ENCODE peak calls at places on chromosomes 16 and 17, in seven cellular contexts. One of them, this sample, is unnamed. For H3K9me3, the result is how much of the 10 kb centered on the place peaks cover.

GRCh38 chr17:8354196-8354595 is 14.6 kb downstream of the ODF4 start:
- DNase-seq in colonic mucosa: no peak
- DNase-seq in OCI-LY7: no peak
- DNase-seq in ascending aorta: no peak
- DNase-seq in heart left ventricle: no peak
- DNase-seq in AG04450: no peak
- DNase-seq in CD4-positive, alpha-beta T cell: no peak
- DNase-seq in this sample: no peak

GRCh38 chr17:32822996-32823395 is 53.9 kb downstream of the MYO1D start:
- DNase-seq in colonic mucosa: no peak
- DNase-seq in OCI-LY7: no peak
- DNase-seq in ascending aorta: no peak
- DNase-seq in heart left ventricle: no peak
- DNase-seq in AG04450: no peak
- DNase-seq in CD4-positive, alpha-beta T cell: no peak
- DNase-seq in this sample: no peak

GRCh38 chr17:48555616-48556533 is 11.0 kb upstream of the HOXB2 start:
- DNase-seq in colonic mucosa: no peak
- DNase-seq in OCI-LY7: no peak
- DNase-seq in ascending aorta: no peak
- DNase-seq in heart left ventricle: no peak
- DNase-seq in AG04450: no peak
- DNase-seq in CD4-positive, alpha-beta T cell: no peak
- DNase-seq in this sample: no peak

GRCh38 chr16:79897444-79898146 is 297.1 kb upstream of the MAF start:
- DNase-seq in colonic mucosa: peak
- DNase-seq in OCI-LY7: no peak
- DNase-seq in ascending aorta: no peak
- DNase-seq in heart left ventricle: no peak
- DNase-seq in AG04450: no peak
- DNase-seq in CD4-positive, alpha-beta T cell: no peak
- DNase-seq in this sample: no peak

GRCh38 chr17:65449495-65449894 is 112.0 kb downstream of the AXIN2 start:
- DNase-seq in colonic mucosa: no peak
- DNase-seq in OCI-LY7: no peak
- DNase-seq in ascending aorta: no peak
- DNase-seq in heart left ventricle: no peak
- DNase-seq in AG04450: no peak
- DNase-seq in CD4-positive, alpha-beta T cell: no peak
- DNase-seq in this sample: no peak

GRCh38 chr16:70018254-70018653 is 67.1 kb downstream of the CLEC18A start:
- DNase-seq in colonic mucosa: no peak
- DNase-seq in OCI-LY7: peak
- DNase-seq in ascending aorta: no peak
- DNase-seq in heart left ventricle: peak
- DNase-seq in AG04450: no peak
- DNase-seq in CD4-positive, alpha-beta T cell: peak
- DNase-seq in this sample: no peak

GRCh38 chr16:89023621-89024511 is 46.9 kb upstream of the CBFA2T3 start:
- DNase-seq in colonic mucosa: no peak
- DNase-seq in OCI-LY7: no peak
- DNase-seq in ascending aorta: no peak
- DNase-seq in heart left ventricle: no peak
- DNase-seq in AG04450: no peak
- DNase-seq in CD4-positive, alpha-beta T cell: no peak
- DNase-seq in this sample: no peak

GRCh38 chr16:46947900-46948547 is 25.4 kb downstream of the DNAJA2 start:
- DNase-seq in colonic mucosa: no peak
- DNase-seq in OCI-LY7: peak
- DNase-seq in ascending aorta: no peak
- DNase-seq in heart left ventricle: no peak
- DNase-seq in AG04450: no peak
- DNase-seq in CD4-positive, alpha-beta T cell: no peak
- DNase-seq in this sample: no peak

GRCh38 chr17:63919311-63919723 is 678 bp upstream of the GH1 start:
- DNase-seq in colonic mucosa: peak
- DNase-seq in OCI-LY7: peak
- DNase-seq in ascending aorta: no peak
- DNase-seq in heart left ventricle: peak
- DNase-seq in AG04450: peak
- DNase-seq in CD4-positive, alpha-beta T cell: peak
- DNase-seq in this sample: peak

GRCh38 chr16:67563708-67564468 is 1.6 kb downstream of the CTCF start:
- DNase-seq in colonic mucosa: peak
- DNase-seq in OCI-LY7: peak
- DNase-seq in ascending aorta: peak
- DNase-seq in heart left ventricle: no peak
- DNase-seq in AG04450: peak
- DNase-seq in CD4-positive, alpha-beta T cell: no peak
- DNase-seq in this sample: no peak

GRCh38 chr16:19908921-19909320 is 24.3 kb upstream of the GPRC5B start:
- DNase-seq in colonic mucosa: no peak
- DNase-seq in OCI-LY7: no peak
- DNase-seq in ascending aorta: no peak
- DNase-seq in heart left ventricle: no peak
- DNase-seq in AG04450: no peak
- DNase-seq in CD4-positive, alpha-beta T cell: no peak
- DNase-seq in this sample: no peak

DNA sequence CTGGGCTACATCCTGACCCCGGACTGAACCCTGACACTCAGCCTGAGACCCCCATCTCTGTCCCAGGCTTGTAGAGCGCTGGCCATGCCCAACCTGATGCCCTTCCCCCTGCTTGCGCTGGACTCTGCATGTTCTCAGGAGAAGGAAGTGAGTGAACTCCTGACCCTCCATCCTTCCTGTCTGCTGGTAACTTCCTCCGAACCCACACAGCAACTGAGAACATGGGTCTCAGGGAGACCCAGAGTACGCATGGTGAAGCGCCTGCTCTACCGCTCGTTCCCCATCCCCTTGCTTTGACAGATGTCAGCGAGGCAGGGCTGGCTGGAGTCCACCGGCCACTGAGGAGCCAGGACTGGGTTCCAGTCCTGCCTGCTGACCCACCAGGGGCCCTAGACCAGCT is 6.1 kb downstream of the CAMKK1 start:
- DNase-seq in colonic mucosa: peak
- DNase-seq in OCI-LY7: no peak
- DNase-seq in ascending aorta: no peak
- DNase-seq in heart left ventricle: peak
- DNase-seq in AG04450: no peak
- DNase-seq in CD4-positive, alpha-beta T cell: no peak
- DNase-seq in this sample: no peak
- H3K27ac ChIP-seq in colonic mucosa: peak
- H3K27ac ChIP-seq in OCI-LY7: no peak
- H3K27ac ChIP-seq in ascending aorta: peak
- H3K27ac ChIP-seq in heart left ventricle: peak
- H3K27ac ChIP-seq in AG04450: no peak
- H3K27ac ChIP-seq in CD4-positive, alpha-beta T cell: no peak
- H3K27ac ChIP-seq in this sample: no peak

GRCh38 chr17:22512997-22513538 is 820.7 kb downstream of the KCNJ18 start:
- DNase-seq in colonic mucosa: no peak
- DNase-seq in OCI-LY7: no peak
- DNase-seq in ascending aorta: no peak
- DNase-seq in heart left ventricle: no peak
- DNase-seq in AG04450: no peak
- DNase-seq in CD4-positive, alpha-beta T cell: no peak
- DNase-seq in this sample: no peak

GRCh38 chr17:22512506-22512905 is 820.2 kb downstream of the KCNJ18 start:
- DNase-seq in colonic mucosa: no peak
- DNase-seq in OCI-LY7: no peak
- DNase-seq in ascending aorta: no peak
- DNase-seq in heart left ventricle: no peak
- DNase-seq in AG04450: no peak
- DNase-seq in CD4-positive, alpha-beta T cell: no peak
- DNase-seq in this sample: no peak

GRCh38 chr17:22510504-22510903 is 818.2 kb downstream of the KCNJ18 start:
- DNase-seq in colonic mucosa: no peak
- DNase-seq in OCI-LY7: no peak
- DNase-seq in ascending aorta: no peak
- DNase-seq in heart left ventricle: no peak
- DNase-seq in AG04450: no peak
- DNase-seq in CD4-positive, alpha-beta T cell: no peak
- DNase-seq in this sample: no peak

GRCh38 chr17:22511431-22511830 is 819.1 kb downstream of the KCNJ18 start:
- DNase-seq in colonic mucosa: no peak
- DNase-seq in OCI-LY7: no peak
- DNase-seq in ascending aorta: no peak
- DNase-seq in heart left ventricle: no peak
- DNase-seq in AG04450: no peak
- DNase-seq in CD4-positive, alpha-beta T cell: no peak
- DNase-seq in this sample: no peak

GRCh38 chr17:22512057-22512456 is 819.7 kb downstream of the KCNJ18 start:
- DNase-seq in colonic mucosa: no peak
- DNase-seq in OCI-LY7: no peak
- DNase-seq in ascending aorta: no peak
- DNase-seq in heart left ventricle: no peak
- DNase-seq in AG04450: no peak
- DNase-seq in CD4-positive, alpha-beta T cell: no peak
- DNase-seq in this sample: no peak
- H3K9me3 ChIP-seq in colonic mucosa: under half
- H3K9me3 ChIP-seq in OCI-LY7: under half
- H3K9me3 ChIP-seq in ascending aorta: under half
- H3K9me3 ChIP-seq in heart left ventricle: under half
- H3K9me3 ChIP-seq in AG04450: half or more
- H3K9me3 ChIP-seq in CD4-positive, alpha-beta T cell: under half
- H3K9me3 ChIP-seq in this sample: under half

DNA sequence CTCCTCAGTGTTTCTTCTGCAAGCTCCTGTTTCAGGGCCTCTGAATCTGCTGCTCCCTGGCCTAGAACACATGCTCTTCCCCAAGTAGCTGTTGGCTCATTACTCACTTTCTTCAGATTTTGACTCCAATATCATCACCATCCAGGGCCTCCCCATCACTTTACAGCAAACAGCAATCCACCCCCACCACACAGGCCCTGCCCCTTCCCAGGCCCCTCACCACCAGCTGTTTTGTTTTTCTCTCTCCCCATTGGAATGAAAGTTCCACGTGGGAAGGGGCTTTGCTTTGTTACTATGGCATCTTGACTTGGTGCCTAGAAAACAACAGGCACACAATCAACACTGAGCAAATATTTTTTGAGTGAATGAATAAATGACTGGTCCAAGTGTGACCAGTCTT is 4.0 kb downstream of the TMEM170A start:
- DNase-seq in colonic mucosa: no peak
- DNase-seq in OCI-LY7: no peak
- DNase-seq in ascending aorta: no peak
- DNase-seq in heart left ventricle: no peak
- DNase-seq in AG04450: no peak
- DNase-seq in CD4-positive, alpha-beta T cell: no peak
- DNase-seq in this sample: peak
- H3K27ac ChIP-seq in colonic mucosa: no peak
- H3K27ac ChIP-seq in OCI-LY7: no peak
- H3K27ac ChIP-seq in ascending aorta: no peak
- H3K27ac ChIP-seq in heart left ventricle: no peak
- H3K27ac ChIP-seq in AG04450: no peak
- H3K27ac ChIP-seq in CD4-positive, alpha-beta T cell: no peak
- H3K27ac ChIP-seq in this sample: no peak

DNA sequence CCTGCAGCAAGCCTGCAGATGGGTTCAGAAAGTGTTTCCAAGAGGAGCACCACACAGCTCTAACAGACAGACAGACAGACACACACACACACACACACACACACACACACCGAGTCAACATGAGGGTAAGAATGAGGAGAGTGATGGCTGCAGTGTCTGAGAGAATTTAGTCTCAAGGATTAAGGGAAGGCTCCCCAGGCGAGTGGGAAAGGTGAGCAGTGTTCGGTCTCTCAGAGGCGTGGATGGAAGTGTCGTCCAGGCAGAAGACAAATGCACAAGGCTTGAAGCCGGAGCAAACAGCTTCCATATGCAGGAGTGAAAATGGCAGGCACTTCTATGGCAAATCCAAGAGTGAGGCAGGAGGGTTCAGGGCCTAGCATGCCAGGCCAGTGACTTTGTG is 770.1 kb downstream of the KCNJ18 start:
- DNase-seq in colonic mucosa: no peak
- DNase-seq in OCI-LY7: no peak
- DNase-seq in ascending aorta: no peak
- DNase-seq in heart left ventricle: no peak
- DNase-seq in AG04450: no peak
- DNase-seq in CD4-positive, alpha-beta T cell: no peak
- DNase-seq in this sample: no peak
- H3K9me3 ChIP-seq in colonic mucosa: under half
- H3K9me3 ChIP-seq in OCI-LY7: under half
- H3K9me3 ChIP-seq in ascending aorta: under half
- H3K9me3 ChIP-seq in heart left ventricle: under half
- H3K9me3 ChIP-seq in AG04450: under half
- H3K9me3 ChIP-seq in CD4-positive, alpha-beta T cell: under half
- H3K9me3 ChIP-seq in this sample: under half

GRCh38 chr17:80793851-80794267 is 197.8 kb upstream of the CHMP6 start:
- DNase-seq in colonic mucosa: no peak
- DNase-seq in OCI-LY7: no peak
- DNase-seq in ascending aorta: no peak
- DNase-seq in heart left ventricle: no peak
- DNase-seq in AG04450: no peak
- DNase-seq in CD4-positive, alpha-beta T cell: peak
- DNase-seq in this sample: no peak

GRCh38 chr17:80795090-80795609 is 196.5 kb upstream of the CHMP6 start:
- DNase-seq in colonic mucosa: no peak
- DNase-seq in OCI-LY7: no peak
- DNase-seq in ascending aorta: no peak
- DNase-seq in heart left ventricle: no peak
- DNase-seq in AG04450: no peak
- DNase-seq in CD4-positive, alpha-beta T cell: peak
- DNase-seq in this sample: no peak

GRCh38 chr17:80793421-80793820 is 198.2 kb upstream of the CHMP6 start:
- DNase-seq in colonic mucosa: no peak
- DNase-seq in OCI-LY7: no peak
- DNase-seq in ascending aorta: no peak
- DNase-seq in heart left ventricle: no peak
- DNase-seq in AG04450: no peak
- DNase-seq in CD4-positive, alpha-beta T cell: no peak
- DNase-seq in this sample: no peak

GRCh38 chr17:80795737-80796136 is 195.9 kb upstream of the CHMP6 start:
- DNase-seq in colonic mucosa: no peak
- DNase-seq in OCI-LY7: no peak
- DNase-seq in ascending aorta: no peak
- DNase-seq in heart left ventricle: peak
- DNase-seq in AG04450: no peak
- DNase-seq in CD4-positive, alpha-beta T cell: peak
- DNase-seq in this sample: peak

GRCh38 chr17:80794281-80795089 is 197.2 kb upstream of the CHMP6 start:
- DNase-seq in colonic mucosa: no peak
- DNase-seq in OCI-LY7: no peak
- DNase-seq in ascending aorta: no peak
- DNase-seq in heart left ventricle: no peak
- DNase-seq in AG04450: no peak
- DNase-seq in CD4-positive, alpha-beta T cell: peak
- DNase-seq in this sample: no peak
- H3K27ac ChIP-seq in colonic mucosa: no peak
- H3K27ac ChIP-seq in OCI-LY7: no peak
- H3K27ac ChIP-seq in ascending aorta: no peak
- H3K27ac ChIP-seq in heart left ventricle: no peak
- H3K27ac ChIP-seq in AG04450: peak
- H3K27ac ChIP-seq in CD4-positive, alpha-beta T cell: no peak
- H3K27ac ChIP-seq in this sample: peak

GRCh38 chr16:58301052-58301451 is 6.2 kb upstream of the PRSS54 start:
- DNase-seq in colonic mucosa: no peak
- DNase-seq in OCI-LY7: no peak
- DNase-seq in ascending aorta: no peak
- DNase-seq in heart left ventricle: no peak
- DNase-seq in AG04450: no peak
- DNase-seq in CD4-positive, alpha-beta T cell: no peak
- DNase-seq in this sample: no peak
- H3K9me3 ChIP-seq in colonic mucosa: under half
- H3K9me3 ChIP-seq in OCI-LY7: under half
- H3K9me3 ChIP-seq in ascending aorta: under half
- H3K9me3 ChIP-seq in heart left ventricle: under half
- H3K9me3 ChIP-seq in AG04450: under half
- H3K9me3 ChIP-seq in CD4-positive, alpha-beta T cell: under half
- H3K9me3 ChIP-seq in this sample: under half